ENCODE peak calls at places on chromosome 5, in five cellular contexts. P is H1, J is K562, B is GM12878, X is HCT116. W is an unnamed sample.

GRCh38 chr5:138179277-138179857 is 455 bp downstream of the KIF20A start:
- DNase-seq in P (no peak), B (no peak), J (peak), X (no peak), W (peak)

GRCh38 chr5:74363603-74364205 is 276.8 kb downstream of the ENC1 start:
- DNase-seq in B (no peak), J (no peak), P (no peak), X (no peak), W (no peak)

GRCh38 chr5:139178948-139179347 is 19.2 kb downstream of the SIL1 start:
- DNase-seq in X (no peak), P (no peak), J (peak), B (no peak), W (no peak)

GRCh38 chr5:123800640-123801039 is 288.7 kb downstream of the CSNK1G3 start:
- DNase-seq in J (no peak), B (no peak), X (no peak), P (no peak), W (no peak)

GRCh38 chr5:123997354-123998215 is 485.6 kb downstream of the CSNK1G3 start:
- DNase-seq in P (no peak), X (no peak), B (no peak), J (no peak), W (no peak)

GRCh38 chr5:97089149-97089801 is 53.1 kb downstream of the LIX1 start:
- DNase-seq in P (no peak), X (no peak), B (no peak), J (peak), W (no peak)

GRCh38 chr5:85182344-85182743 is 797.7 kb upstream of the EDIL3 start:
- DNase-seq in P (no peak), X (no peak), J (no peak), B (no peak), W (no peak)

GRCh38 chr5:31638286-31638685 is 645 bp upstream of the PDZD2 start:
- DNase-seq in B (no peak), J (no peak), X (no peak), P (no peak), W (no peak)

GRCh38 chr5:88304356-88304755 is 35.7 kb upstream of the TMEM161B start:
- DNase-seq in B (no peak), X (no peak), P (no peak), J (no peak), W (no peak)

GRCh38 chr5:607541-608285 is 4.4 kb upstream of the CEP72 start:
- DNase-seq in B (peak), P (no peak), J (no peak), X (no peak), W (no peak)

GRCh38 chr5:160071521-160072299 is 47.5 kb downstream of the PWWP2A start:
- DNase-seq in P (no peak), B (no peak), J (no peak), X (no peak), W (no peak)

GRCh38 chr5:142849880-142850279 is 79.7 kb downstream of the ARHGAP26 start:
- DNase-seq in X (no peak), B (no peak), P (no peak), J (no peak), W (no peak)

GRCh38 chr5:83487155-83487554 is 15.6 kb downstream of the VCAN start:
- DNase-seq in P (no peak), X (no peak), B (no peak), J (no peak), W (no peak)

GRCh38 chr5:95406426-95407093 is 15.4 kb downstream of the FAM81B start:
- DNase-seq in X (no peak), J (no peak), B (no peak), P (no peak), W (no peak)

DNA sequence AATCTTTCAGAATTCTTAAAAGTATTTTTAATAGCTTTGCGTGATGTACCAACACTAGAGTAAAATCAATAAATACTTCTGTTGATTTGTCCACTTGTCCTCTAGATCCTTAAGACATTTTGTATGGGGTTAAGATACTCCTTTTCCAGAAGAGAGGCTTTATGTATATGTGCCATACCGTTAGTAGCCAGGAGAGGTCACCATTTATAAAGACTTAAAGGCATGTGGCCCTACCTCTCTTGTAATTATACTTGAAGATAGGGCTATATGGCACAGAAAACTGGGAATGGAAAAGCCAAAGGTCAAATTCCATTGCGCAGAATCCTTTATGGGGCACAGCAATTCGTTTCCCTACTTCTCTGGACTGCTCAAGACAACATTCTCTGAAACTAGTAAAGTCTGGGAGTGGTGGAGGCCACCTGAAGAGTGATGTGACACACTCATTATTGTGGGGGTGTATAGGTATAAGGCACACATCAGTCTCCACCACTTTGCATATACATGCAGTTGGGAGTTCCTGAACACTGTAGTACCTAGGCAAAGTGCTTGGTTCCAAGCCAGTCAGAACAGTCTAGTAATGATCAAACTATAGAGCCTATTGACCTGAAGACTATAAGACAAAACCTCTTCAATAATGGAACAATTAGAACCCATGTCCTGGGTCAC is 140.1 kb upstream of the FBXL17 start:
- DNase-seq in X (peak), J (peak), P (no peak), B (peak), W (peak)
- TF ChIP-seq SIN3A in X (no peak), J (no peak), P (no peak), B (no peak), W (no peak)

GRCh38 chr5:180088561-180088960 is 17.0 kb upstream of the RNF130 start:
- DNase-seq in B (no peak), P (no peak), X (no peak), J (no peak), W (no peak)

GRCh38 chr5:180086816-180087426 is 15.4 kb upstream of the RNF130 start:
- DNase-seq in X (no peak), P (no peak), J (peak), B (no peak), W (no peak)

GRCh38 chr5:180090769-180091546 is 19.4 kb upstream of the RNF130 start:
- DNase-seq in P (no peak), X (peak), B (no peak), J (peak), W (peak)

GRCh38 chr5:180093241-180093640 is 21.7 kb upstream of the RNF130 start:
- DNase-seq in P (no peak), J (no peak), X (no peak), B (no peak), W (no peak)

DNA sequence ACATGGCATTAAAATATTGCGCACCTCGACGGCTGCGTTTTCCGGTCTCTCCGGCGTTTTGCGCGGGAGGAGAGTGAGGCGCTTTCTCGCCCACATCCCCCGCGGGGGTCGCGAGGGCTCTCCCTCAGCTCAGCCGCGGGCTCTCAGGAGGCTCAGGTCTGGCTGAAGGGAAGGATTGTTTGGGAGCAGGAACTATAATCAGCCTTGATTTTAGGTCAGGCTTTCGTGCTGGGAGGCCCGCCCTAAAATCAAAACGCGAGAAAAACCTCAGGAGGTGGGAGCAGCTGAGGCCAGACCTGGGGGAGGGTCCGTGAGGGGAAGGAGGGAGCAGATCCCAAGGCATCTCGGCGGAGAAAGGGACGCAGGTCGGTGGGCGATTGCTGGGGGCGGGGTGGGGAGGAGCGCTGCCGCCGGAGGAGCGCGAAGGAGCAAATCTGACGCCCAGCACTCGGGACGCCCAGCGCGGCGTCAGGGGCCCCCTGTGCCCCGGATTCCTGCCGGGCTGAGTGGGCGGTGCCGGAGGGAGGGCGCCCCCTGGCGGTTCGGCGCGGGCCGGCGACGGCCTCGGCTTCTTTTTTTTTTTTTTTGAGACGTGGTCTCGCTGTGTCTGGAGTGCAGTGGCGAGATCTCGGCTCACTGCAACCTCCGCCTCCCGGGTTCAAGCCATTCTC is 18.7 kb upstream of the RNF130 start:
- DNase-seq in J (peak), X (peak), P (peak), B (no peak), W (peak)
- TF ChIP-seq ZNF274 in J (no peak), X (no peak), P (no peak), B (no peak), W (no peak)

GRCh38 chr5:58617236-58617635 is 34.4 kb downstream of the RAB3C start:
- DNase-seq in B (no peak), P (no peak), X (no peak), J (no peak), W (no peak)
- TF ChIP-seq SIN3A in B (no peak), P (no peak), X (no peak), J (no peak), W (no peak)

GRCh38 chr5:61055434-61056006 is 106.7 kb downstream of the SMIM15 start:
- DNase-seq in X (no peak), B (peak), J (peak), P (no peak), W (peak)
- TF ChIP-seq ZNF274 in X (no peak), B (no peak), J (no peak), P (no peak), W (no peak)

GRCh38 chr5:176565760-176566288 is 16.7 kb downstream of the CDHR2 start:
- DNase-seq in X (no peak), P (no peak), J (no peak), B (no peak), W (no peak)

GRCh38 chr5:176573564-176574296 is 24.6 kb downstream of the CDHR2 start:
- DNase-seq in J (peak), P (no peak), B (no peak), X (peak), W (peak)

GRCh38 chr5:176574297-176574591 is 25.1 kb downstream of the CDHR2 start:
- DNase-seq in J (no peak), X (no peak), B (no peak), P (no peak), W (no peak)

GRCh38 chr5:176568657-176569056 is 19.5 kb downstream of the CDHR2 start:
- DNase-seq in X (no peak), J (no peak), B (no peak), P (no peak), W (no peak)

GRCh38 chr5:176570044-176570443 is 20.9 kb downstream of the CDHR2 start:
- DNase-seq in B (no peak), X (no peak), J (no peak), P (no peak), W (no peak)
- TF ChIP-seq SIN3A in B (no peak), X (no peak), J (no peak), P (no peak), W (no peak)

GRCh38 chr5:3809455-3809854 is 213.8 kb downstream of the IRX1 start:
- DNase-seq in X (no peak), J (no peak), P (no peak), B (no peak), W (no peak)

DNA sequence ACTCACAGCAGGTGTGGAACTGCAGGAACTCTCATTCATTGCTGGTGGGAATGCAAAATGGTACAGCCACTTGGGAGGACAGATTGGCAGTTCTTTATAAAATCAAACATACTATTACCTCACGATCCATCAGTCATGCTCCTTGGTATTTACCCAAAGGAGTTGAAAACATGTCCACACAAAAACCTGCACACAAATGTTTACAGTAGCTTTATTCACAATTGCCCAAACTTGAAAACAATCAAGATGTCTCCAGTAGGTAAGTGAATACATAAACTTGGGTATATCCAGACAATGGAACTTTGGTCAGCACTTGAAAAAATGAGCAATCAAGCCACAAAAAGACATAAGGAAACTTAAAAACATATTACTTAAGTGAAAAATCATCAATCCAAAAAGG is 215.5 kb downstream of the IRX1 start:
- DNase-seq in J (no peak), B (no peak), X (no peak), P (no peak), W (no peak)
- TF ChIP-seq ZNF274 in J (no peak), B (no peak), X (no peak), P (no peak), W (no peak)

GRCh38 chr5:148684528-148684927 is 30.2 kb upstream of the HTR4 start:
- DNase-seq in P (no peak), X (no peak), B (no peak), J (no peak), W (no peak)
- TF ChIP-seq SIN3A in P (no peak), X (no peak), B (no peak), J (no peak), W (no peak)

GRCh38 chr5:173501271-173501670 is 115.2 kb downstream of the BOD1 start:
- DNase-seq in X (no peak), P (no peak), J (no peak), B (no peak), W (no peak)
- TF ChIP-seq ZNF274 in X (no peak), P (no peak), J (no peak), B (no peak), W (no peak)

W was measured in HepG2.